ENCODE peak calls at places on chromosome 11, in eight cellular contexts. One of them, this sample, is unnamed.

GRCh38 chr11:27471588-27472397 is 797 bp downstream of the LGR4 start:
- DNase-seq in HCT116: no peak
- DNase-seq in K562: peak; percentile 75
- DNase-seq in endothelial cell of umbilical vein: peak; percentile 11
- DNase-seq in SK-N-SH: peak; percentile 81
- DNase-seq in H1: no peak
- DNase-seq in HepG2: no peak
- DNase-seq in GM12878: no peak
- DNase-seq in this sample: no peak

GRCh38 chr11:121961228-121961860 is 154.7 kb downstream of the BLID start:
- DNase-seq in HCT116: no peak
- DNase-seq in K562: no peak
- DNase-seq in endothelial cell of umbilical vein: no peak
- DNase-seq in SK-N-SH: no peak
- DNase-seq in H1: no peak
- DNase-seq in HepG2: no peak
- DNase-seq in GM12878: no peak
- DNase-seq in this sample: no peak

GRCh38 chr11:117535201-117535869 is 207.7 kb downstream of the CEP164 start:
- DNase-seq in HCT116: no peak
- DNase-seq in K562: no peak
- DNase-seq in endothelial cell of umbilical vein: no peak
- DNase-seq in SK-N-SH: peak; percentile 70
- DNase-seq in H1: no peak
- DNase-seq in HepG2: no peak
- DNase-seq in GM12878: no peak
- DNase-seq in this sample: no peak

GRCh38 chr11:24679686-24680318 is 182.9 kb downstream of the LUZP2 start:
- DNase-seq in HCT116: no peak
- DNase-seq in K562: no peak
- DNase-seq in endothelial cell of umbilical vein: no peak
- DNase-seq in SK-N-SH: no peak
- DNase-seq in H1: peak; percentile 3
- DNase-seq in HepG2: no peak
- DNase-seq in GM12878: no peak
- DNase-seq in this sample: no peak

GRCh38 chr11:67285541-67286498 is 3.3 kb upstream of the ANKRD13D start:
- DNase-seq in HCT116: no peak
- DNase-seq in K562: no peak
- DNase-seq in endothelial cell of umbilical vein: no peak
- DNase-seq in SK-N-SH: no peak
- DNase-seq in H1: no peak
- DNase-seq in HepG2: no peak
- DNase-seq in GM12878: no peak
- DNase-seq in this sample: no peak

GRCh38 chr11:108807262-108807661 is 142.4 kb downstream of the DDX10 start:
- DNase-seq in HCT116: no peak
- DNase-seq in K562: no peak
- DNase-seq in endothelial cell of umbilical vein: no peak
- DNase-seq in SK-N-SH: no peak
- DNase-seq in H1: no peak
- DNase-seq in HepG2: no peak
- DNase-seq in GM12878: no peak
- DNase-seq in this sample: no peak

GRCh38 chr11:46294365-46295309 is 17.2 kb downstream of the CREB3L1 start:
- DNase-seq in HCT116: no peak
- DNase-seq in K562: peak; percentile 69
- DNase-seq in endothelial cell of umbilical vein: no peak
- DNase-seq in SK-N-SH: peak; percentile 60
- DNase-seq in H1: peak; percentile 53
- DNase-seq in HepG2: no peak
- DNase-seq in GM12878: no peak
- DNase-seq in this sample: no peak

GRCh38 chr11:85756401-85757200 is 54.3 kb downstream of the SYTL2 start:
- DNase-seq in HCT116: no peak
- DNase-seq in K562: no peak
- DNase-seq in endothelial cell of umbilical vein: no peak
- DNase-seq in SK-N-SH: no peak
- DNase-seq in H1: no peak
- DNase-seq in HepG2: no peak
- DNase-seq in GM12878: no peak
- DNase-seq in this sample: peak; percentile 84

GRCh38 chr11:113132001-113132400 is 170.8 kb downstream of the NCAM1 start:
- DNase-seq in HCT116: no peak
- DNase-seq in K562: no peak
- DNase-seq in endothelial cell of umbilical vein: no peak
- DNase-seq in SK-N-SH: no peak
- DNase-seq in H1: no peak
- DNase-seq in HepG2: no peak
- DNase-seq in GM12878: no peak
- DNase-seq in this sample: no peak

GRCh38 chr11:59967677-59968394 is 4.0 kb downstream of the OOSP4A start:
- DNase-seq in HCT116: no peak
- DNase-seq in K562: no peak
- DNase-seq in endothelial cell of umbilical vein: no peak
- DNase-seq in SK-N-SH: no peak
- DNase-seq in H1: no peak
- DNase-seq in HepG2: no peak
- DNase-seq in GM12878: no peak
- DNase-seq in this sample: no peak

GRCh38 chr11:64990222-64990918 is 6.4 kb downstream of the BATF2 start:
- DNase-seq in HCT116: no peak
- DNase-seq in K562: no peak
- DNase-seq in endothelial cell of umbilical vein: peak; percentile 52
- DNase-seq in SK-N-SH: no peak
- DNase-seq in H1: no peak
- DNase-seq in HepG2: no peak
- DNase-seq in GM12878: no peak
- DNase-seq in this sample: no peak
- H3K9ac ChIP-seq in HCT116: peak overlapping the region; percentile 12
- H3K9ac ChIP-seq in K562: peak overlapping the region; percentile 85
- H3K9ac ChIP-seq in endothelial cell of umbilical vein: no peak overlapping the region
- H3K9ac ChIP-seq in SK-N-SH: no peak overlapping the region
- H3K9ac ChIP-seq in H1: no peak overlapping the region
- H3K9ac ChIP-seq in HepG2: no peak overlapping the region
- H3K9ac ChIP-seq in GM12878: no peak overlapping the region
- H3K9ac ChIP-seq in this sample: no peak overlapping the region

DNA sequence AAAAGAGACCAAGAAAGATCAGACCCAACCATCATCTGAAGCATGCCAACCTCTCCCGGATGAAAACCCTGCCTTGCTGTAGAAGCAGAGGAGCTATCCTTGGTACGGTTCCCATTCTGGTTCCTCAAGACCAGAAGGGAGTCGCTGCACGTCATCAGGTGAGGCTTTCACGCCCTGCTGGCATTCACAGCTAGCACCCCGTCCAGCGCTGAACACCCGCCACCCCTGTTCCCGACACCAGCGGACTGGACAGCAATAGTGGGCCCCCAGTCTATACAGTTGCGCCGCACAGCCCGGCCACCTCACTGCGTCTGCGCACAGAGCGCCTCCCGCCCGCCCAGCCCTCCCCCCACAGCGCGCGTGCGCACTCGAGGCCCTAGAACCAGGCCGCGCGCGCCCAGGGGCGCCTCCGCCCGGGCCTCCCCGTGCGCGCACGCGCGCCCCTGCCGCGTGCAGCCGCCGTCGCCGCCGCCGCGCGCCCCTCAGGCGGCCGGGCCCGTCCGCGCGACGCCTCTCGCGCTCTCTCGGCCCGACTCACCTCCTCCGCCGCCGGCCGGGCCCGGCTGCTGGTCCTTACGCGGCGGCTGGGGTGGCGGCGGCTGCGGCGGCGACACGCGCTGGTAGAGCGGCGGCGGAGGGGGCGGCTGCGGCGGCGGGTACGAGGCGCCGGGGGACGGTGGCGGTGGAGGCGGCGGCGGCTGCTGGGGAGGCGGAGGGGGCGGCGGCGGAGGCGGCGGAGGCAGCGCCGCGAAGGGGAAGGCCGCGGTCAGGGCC is 706 bp downstream of the SF1 start:
- DNase-seq in HCT116: no peak
- DNase-seq in K562: peak; percentile 94
- DNase-seq in endothelial cell of umbilical vein: peak; percentile 85
- DNase-seq in SK-N-SH: peak; percentile 96
- DNase-seq in H1: no peak
- DNase-seq in HepG2: peak; percentile 58
- DNase-seq in GM12878: no peak
- DNase-seq in this sample: no peak
- TF ChIP-seq POLR2AphosphoS5 in HCT116: peak; percentile 14
- TF ChIP-seq POLR2AphosphoS5 in K562: no peak
- TF ChIP-seq POLR2AphosphoS5 in endothelial cell of umbilical vein: peak; percentile 54
- TF ChIP-seq POLR2AphosphoS5 in SK-N-SH: no peak
- TF ChIP-seq POLR2AphosphoS5 in H1: peak; percentile 78
- TF ChIP-seq POLR2AphosphoS5 in HepG2: no peak
- TF ChIP-seq POLR2AphosphoS5 in GM12878: peak; percentile 80
- TF ChIP-seq POLR2AphosphoS5 in this sample: peak; percentile 20

GRCh38 chr11:34707462-34707840 is 86.6 kb downstream of the EHF start:
- DNase-seq in HCT116: no peak
- DNase-seq in K562: no peak
- DNase-seq in endothelial cell of umbilical vein: no peak
- DNase-seq in SK-N-SH: no peak
- DNase-seq in H1: no peak
- DNase-seq in HepG2: no peak
- DNase-seq in GM12878: no peak
- DNase-seq in this sample: no peak
- H3K27ac ChIP-seq in HCT116: no peak overlapping the region
- H3K27ac ChIP-seq in K562: no peak overlapping the region
- H3K27ac ChIP-seq in endothelial cell of umbilical vein: no peak overlapping the region
- H3K27ac ChIP-seq in SK-N-SH: no peak overlapping the region
- H3K27ac ChIP-seq in H1: no peak overlapping the region
- H3K27ac ChIP-seq in HepG2: no peak overlapping the region
- H3K27ac ChIP-seq in GM12878: no peak overlapping the region
- H3K27ac ChIP-seq in this sample: no peak overlapping the region

DNA sequence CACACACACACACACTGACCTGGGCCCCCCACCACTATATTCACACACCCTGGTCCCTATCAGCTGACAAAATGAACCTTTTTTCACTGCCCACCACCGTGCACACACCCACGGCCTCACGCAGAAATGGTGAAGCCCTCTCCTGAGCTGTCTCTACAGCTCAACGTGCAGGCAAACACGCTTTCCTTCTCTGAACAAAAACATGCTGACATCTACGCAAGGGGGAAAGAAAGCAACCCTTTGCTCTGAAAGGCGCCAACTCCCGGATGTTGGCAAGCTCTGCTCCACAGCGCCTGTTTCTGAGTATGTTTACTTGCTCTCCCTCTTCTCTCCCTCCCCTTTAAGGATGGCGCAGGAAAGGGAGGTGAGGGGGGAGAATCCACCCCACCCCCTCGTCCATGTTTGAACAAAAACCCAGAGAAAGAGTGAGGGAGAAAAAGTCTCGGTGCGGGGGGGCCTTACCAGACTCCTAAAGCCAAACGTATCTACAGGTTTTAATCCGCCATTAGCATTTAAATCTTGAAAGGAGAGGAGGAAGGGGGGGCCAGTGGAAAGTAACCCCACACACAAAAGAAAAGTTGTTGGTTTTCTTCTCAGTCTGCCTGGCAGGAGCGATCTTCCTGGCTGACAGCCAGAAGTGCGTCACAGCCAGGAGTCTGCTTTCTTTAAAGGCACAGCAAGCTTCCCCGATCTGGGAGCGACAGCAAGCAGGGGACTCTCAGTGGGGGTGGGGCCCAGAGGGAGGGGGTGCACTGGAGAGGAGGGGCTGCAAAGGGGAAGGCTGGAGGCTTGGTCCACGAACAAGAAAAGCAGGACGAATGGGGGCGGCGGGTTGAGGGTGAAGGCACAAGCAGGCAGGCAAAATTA is 39.6 kb downstream of the NUMA1 start:
- DNase-seq in HCT116: peak; percentile 72
- DNase-seq in K562: peak; percentile 79
- DNase-seq in endothelial cell of umbilical vein: peak; percentile 96
- DNase-seq in SK-N-SH: peak; percentile 75
- DNase-seq in H1: peak; percentile 50
- DNase-seq in HepG2: peak; percentile 88
- DNase-seq in GM12878: no peak
- DNase-seq in this sample: peak; percentile 75
- H3K9ac ChIP-seq in HCT116: peak overlapping the region; percentile 63
- H3K9ac ChIP-seq in K562: peak overlapping the region; percentile 80
- H3K9ac ChIP-seq in endothelial cell of umbilical vein: peak overlapping the region; percentile 92
- H3K9ac ChIP-seq in SK-N-SH: peak overlapping the region; percentile 84
- H3K9ac ChIP-seq in H1: no peak overlapping the region
- H3K9ac ChIP-seq in HepG2: peak overlapping the region; percentile 76
- H3K9ac ChIP-seq in GM12878: peak overlapping the region; percentile 82
- H3K9ac ChIP-seq in this sample: peak overlapping the region; percentile 90

GRCh38 chr11:63761870-63762661 is 6.5 kb downstream of the ZFTA start:
- DNase-seq in HCT116: no peak
- DNase-seq in K562: no peak
- DNase-seq in endothelial cell of umbilical vein: no peak
- DNase-seq in SK-N-SH: peak; percentile 38
- DNase-seq in H1: peak; percentile 82
- DNase-seq in HepG2: no peak
- DNase-seq in GM12878: no peak
- DNase-seq in this sample: no peak
- TF ChIP-seq POLR2AphosphoS5 in HCT116: no peak
- TF ChIP-seq POLR2AphosphoS5 in K562: no peak
- TF ChIP-seq POLR2AphosphoS5 in endothelial cell of umbilical vein: no peak
- TF ChIP-seq POLR2AphosphoS5 in SK-N-SH: peak; percentile 16
- TF ChIP-seq POLR2AphosphoS5 in H1: peak; percentile 70
- TF ChIP-seq POLR2AphosphoS5 in HepG2: no peak
- TF ChIP-seq POLR2AphosphoS5 in GM12878: no peak
- TF ChIP-seq POLR2AphosphoS5 in this sample: no peak

GRCh38 chr11:6746086-6746618 is 25.6 kb downstream of the OR2AG2 start:
- DNase-seq in HCT116: no peak
- DNase-seq in K562: no peak
- DNase-seq in endothelial cell of umbilical vein: peak; percentile 71
- DNase-seq in SK-N-SH: no peak
- DNase-seq in H1: no peak
- DNase-seq in HepG2: no peak
- DNase-seq in GM12878: peak; percentile 68
- DNase-seq in this sample: no peak

GRCh38 chr11:6745018-6745417 is 26.8 kb downstream of the OR2AG2 start:
- DNase-seq in HCT116: no peak
- DNase-seq in K562: no peak
- DNase-seq in endothelial cell of umbilical vein: no peak
- DNase-seq in SK-N-SH: no peak
- DNase-seq in H1: no peak
- DNase-seq in HepG2: no peak
- DNase-seq in GM12878: no peak
- DNase-seq in this sample: no peak

GRCh38 chr11:6747097-6747662 is 24.6 kb downstream of the OR2AG2 start:
- DNase-seq in HCT116: no peak
- DNase-seq in K562: no peak
- DNase-seq in endothelial cell of umbilical vein: peak; percentile 6
- DNase-seq in SK-N-SH: no peak
- DNase-seq in H1: no peak
- DNase-seq in HepG2: no peak
- DNase-seq in GM12878: no peak
- DNase-seq in this sample: no peak

GRCh38 chr11:6746626-6747025 is 25.1 kb downstream of the OR2AG2 start:
- DNase-seq in HCT116: no peak
- DNase-seq in K562: no peak
- DNase-seq in endothelial cell of umbilical vein: no peak
- DNase-seq in SK-N-SH: no peak
- DNase-seq in H1: no peak
- DNase-seq in HepG2: no peak
- DNase-seq in GM12878: no peak
- DNase-seq in this sample: no peak

GRCh38 chr11:6745465-6746015 is 26.2 kb downstream of the OR2AG2 start:
- DNase-seq in HCT116: no peak
- DNase-seq in K562: no peak
- DNase-seq in endothelial cell of umbilical vein: peak; percentile 11
- DNase-seq in SK-N-SH: no peak
- DNase-seq in H1: no peak
- DNase-seq in HepG2: no peak
- DNase-seq in GM12878: peak; percentile 66
- DNase-seq in this sample: no peak
- H3K27ac ChIP-seq in HCT116: no peak overlapping the region
- H3K27ac ChIP-seq in K562: peak overlapping the region; percentile 72
- H3K27ac ChIP-seq in endothelial cell of umbilical vein: no peak overlapping the region
- H3K27ac ChIP-seq in SK-N-SH: no peak overlapping the region
- H3K27ac ChIP-seq in H1: no peak overlapping the region
- H3K27ac ChIP-seq in HepG2: no peak overlapping the region
- H3K27ac ChIP-seq in GM12878: peak overlapping the region; percentile 99
- H3K27ac ChIP-seq in this sample: no peak overlapping the region

This sample was measured in SK-N-MC.